ENCODE peak calls at places on chromosomes 16 and 17, in six cellular contexts. One of them, this sample, is unnamed. For H3K4me1, the result is how much of the 10 kb centered on the place peaks cover.

GRCh38 chr17:28416703-28417311 is 10.8 kb upstream of the SLC46A1 start:
- DNase-seq in cardiac muscle cell: peak
- DNase-seq in adipocyte: peak
- DNase-seq in mesendoderm: peak
- DNase-seq in CD8-positive, alpha-beta memory T cell: no peak
- DNase-seq in GM23338: peak
- DNase-seq in this sample: peak

GRCh38 chr16:52446076-52446475 is 100.9 kb downstream of the TOX3 start:
- DNase-seq in CD8-positive, alpha-beta memory T cell: no peak
- DNase-seq in mesendoderm: peak
- DNase-seq in GM23338: no peak
- DNase-seq in adipocyte: no peak
- DNase-seq in cardiac muscle cell: peak
- DNase-seq in this sample: peak

GRCh38 chr17:2436516-2436915 is 35.7 kb upstream of the MNT start:
- DNase-seq in GM23338: peak
- DNase-seq in mesendoderm: no peak
- DNase-seq in adipocyte: no peak
- DNase-seq in cardiac muscle cell: no peak
- DNase-seq in CD8-positive, alpha-beta memory T cell: no peak
- DNase-seq in this sample: no peak

GRCh38 chr17:76659928-76660614 is 16.5 kb upstream of the ST6GALNAC1 start:
- DNase-seq in cardiac muscle cell: peak
- DNase-seq in mesendoderm: no peak
- DNase-seq in GM23338: no peak
- DNase-seq in CD8-positive, alpha-beta memory T cell: no peak
- DNase-seq in adipocyte: peak
- DNase-seq in this sample: no peak

GRCh38 chr16:10937068-10937859 is 5.0 kb downstream of the DEXI start:
- DNase-seq in adipocyte: no peak
- DNase-seq in cardiac muscle cell: no peak
- DNase-seq in GM23338: no peak
- DNase-seq in CD8-positive, alpha-beta memory T cell: no peak
- DNase-seq in mesendoderm: no peak
- DNase-seq in this sample: no peak

GRCh38 chr17:33895491-33895890 is 359.6 kb upstream of the CCL2 start:
- DNase-seq in mesendoderm: no peak
- DNase-seq in cardiac muscle cell: no peak
- DNase-seq in GM23338: no peak
- DNase-seq in CD8-positive, alpha-beta memory T cell: no peak
- DNase-seq in adipocyte: no peak
- DNase-seq in this sample: no peak

GRCh38 chr17:77886387-77886728 is 72.1 kb upstream of the TNRC6C start:
- DNase-seq in GM23338: no peak
- DNase-seq in cardiac muscle cell: no peak
- DNase-seq in CD8-positive, alpha-beta memory T cell: no peak
- DNase-seq in adipocyte: no peak
- DNase-seq in mesendoderm: no peak
- DNase-seq in this sample: no peak

GRCh38 chr17:73304971-73305786 is 6.6 kb downstream of the CDC42EP4 start:
- DNase-seq in mesendoderm: peak
- DNase-seq in adipocyte: peak
- DNase-seq in CD8-positive, alpha-beta memory T cell: no peak
- DNase-seq in GM23338: peak
- DNase-seq in cardiac muscle cell: peak
- DNase-seq in this sample: peak

GRCh38 chr16:27314161-27314723 is 468 bp downstream of the IL4R start:
- DNase-seq in adipocyte: peak
- DNase-seq in mesendoderm: peak
- DNase-seq in GM23338: peak
- DNase-seq in cardiac muscle cell: peak
- DNase-seq in CD8-positive, alpha-beta memory T cell: no peak
- DNase-seq in this sample: peak

GRCh38 chr16:76483510-76483909 is 206.3 kb downstream of the CNTNAP4 start:
- DNase-seq in adipocyte: no peak
- DNase-seq in CD8-positive, alpha-beta memory T cell: no peak
- DNase-seq in GM23338: no peak
- DNase-seq in cardiac muscle cell: no peak
- DNase-seq in mesendoderm: no peak
- DNase-seq in this sample: no peak

GRCh38 chr17:57166803-57167202 is 81.8 kb downstream of the AKAP1 start:
- DNase-seq in mesendoderm: peak
- DNase-seq in adipocyte: no peak
- DNase-seq in CD8-positive, alpha-beta memory T cell: no peak
- DNase-seq in cardiac muscle cell: no peak
- DNase-seq in GM23338: peak
- DNase-seq in this sample: no peak

GRCh38 chr17:28717578-28718316 is at the start of gene RAB34:
- DNase-seq in cardiac muscle cell: peak
- DNase-seq in GM23338: peak
- DNase-seq in mesendoderm: peak
- DNase-seq in CD8-positive, alpha-beta memory T cell: no peak
- DNase-seq in adipocyte: peak
- DNase-seq in this sample: peak

GRCh38 chr17:42596386-42596785 is 12.8 kb downstream of the RETREG3 start:
- DNase-seq in cardiac muscle cell: no peak
- DNase-seq in mesendoderm: no peak
- DNase-seq in GM23338: no peak
- DNase-seq in CD8-positive, alpha-beta memory T cell: no peak
- DNase-seq in adipocyte: no peak
- DNase-seq in this sample: no peak

GRCh38 chr17:42603318-42603717 is 5.9 kb downstream of the RETREG3 start:
- DNase-seq in GM23338: no peak
- DNase-seq in cardiac muscle cell: no peak
- DNase-seq in CD8-positive, alpha-beta memory T cell: no peak
- DNase-seq in mesendoderm: no peak
- DNase-seq in adipocyte: no peak
- DNase-seq in this sample: no peak

DNA sequence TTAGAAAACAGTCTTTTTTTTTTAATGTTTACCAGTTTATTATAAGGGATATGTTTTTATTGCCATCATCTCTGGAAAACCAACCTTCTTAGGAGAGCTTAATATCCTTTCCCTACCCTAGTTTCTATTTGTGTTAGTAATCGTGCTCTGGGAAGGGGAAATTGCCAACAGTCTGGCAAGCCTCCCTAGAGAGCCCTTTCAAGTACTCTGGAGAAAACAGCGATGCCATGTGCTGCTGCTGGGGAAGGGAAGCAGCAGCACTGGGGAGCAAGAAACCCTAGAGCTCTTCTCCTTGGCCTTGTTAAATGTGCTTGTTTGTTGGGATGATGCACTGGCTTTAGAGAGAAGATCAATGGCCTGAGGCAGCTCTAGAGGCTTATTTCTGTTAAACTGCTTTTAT is 10.3 kb downstream of the RETREG3 start:
- DNase-seq in GM23338: no peak
- DNase-seq in CD8-positive, alpha-beta memory T cell: no peak
- DNase-seq in cardiac muscle cell: no peak
- DNase-seq in adipocyte: no peak
- DNase-seq in mesendoderm: no peak
- DNase-seq in this sample: no peak
- H3K4me3 ChIP-seq in GM23338: no peak
- H3K4me3 ChIP-seq in CD8-positive, alpha-beta memory T cell: no peak
- H3K4me3 ChIP-seq in cardiac muscle cell: no peak
- H3K4me3 ChIP-seq in adipocyte: no peak
- H3K4me3 ChIP-seq in mesendoderm: no peak
- H3K4me3 ChIP-seq in this sample: no peak

GRCh38 chr17:17084941-17085340 is 42.7 kb downstream of the MPRIP start:
- DNase-seq in CD8-positive, alpha-beta memory T cell: no peak
- DNase-seq in mesendoderm: no peak
- DNase-seq in cardiac muscle cell: no peak
- DNase-seq in GM23338: no peak
- DNase-seq in adipocyte: no peak
- DNase-seq in this sample: no peak
- H3K4me1 ChIP-seq in CD8-positive, alpha-beta memory T cell: under half
- H3K4me1 ChIP-seq in mesendoderm: under half
- H3K4me1 ChIP-seq in cardiac muscle cell: under half
- H3K4me1 ChIP-seq in GM23338: under half
- H3K4me1 ChIP-seq in adipocyte: under half
- H3K4me1 ChIP-seq in this sample: under half

DNA sequence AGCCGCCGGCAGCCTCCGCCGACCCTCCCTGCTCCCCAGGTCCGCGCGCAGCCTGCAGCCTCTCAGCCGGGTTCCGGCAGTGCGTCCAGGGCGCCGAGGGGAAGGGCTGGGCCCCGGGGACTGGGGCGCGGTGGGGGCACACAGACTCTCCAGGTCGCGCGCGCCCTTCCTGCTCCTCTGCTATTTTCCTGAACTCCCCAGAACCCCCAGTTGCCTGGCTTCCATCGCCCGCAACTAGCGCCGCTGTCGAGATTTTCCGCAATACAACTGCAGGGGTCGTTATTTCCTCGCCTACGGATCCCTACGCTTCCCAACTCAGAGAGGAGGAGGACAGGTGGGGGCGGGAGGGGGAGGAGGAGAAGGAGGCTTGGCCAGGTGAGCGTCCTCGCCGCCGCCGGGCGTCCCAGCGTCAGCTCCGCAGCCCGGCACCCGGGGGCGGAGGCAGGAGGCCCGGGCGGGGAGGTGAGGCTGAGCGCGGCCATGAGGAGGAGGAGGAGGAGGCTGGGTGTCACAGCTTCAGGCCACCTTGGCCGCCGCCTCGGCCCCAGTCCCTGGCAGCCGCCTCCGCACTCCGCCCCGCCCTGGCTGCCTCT is at the start of gene CA10:
- DNase-seq in adipocyte: no peak
- DNase-seq in cardiac muscle cell: no peak
- DNase-seq in CD8-positive, alpha-beta memory T cell: no peak
- DNase-seq in mesendoderm: peak
- DNase-seq in GM23338: peak
- DNase-seq in this sample: no peak
- H3K4me3 ChIP-seq in adipocyte: no peak
- H3K4me3 ChIP-seq in cardiac muscle cell: peak
- H3K4me3 ChIP-seq in CD8-positive, alpha-beta memory T cell: no peak
- H3K4me3 ChIP-seq in mesendoderm: peak
- H3K4me3 ChIP-seq in GM23338: peak
- H3K4me3 ChIP-seq in this sample: no peak

GRCh38 chr16:2969545-2970521 is 685 bp downstream of the PAQR4 start:
- DNase-seq in mesendoderm: peak
- DNase-seq in adipocyte: peak
- DNase-seq in CD8-positive, alpha-beta memory T cell: peak
- DNase-seq in GM23338: peak
- DNase-seq in cardiac muscle cell: peak
- DNase-seq in this sample: peak
- H3K4me1 ChIP-seq in mesendoderm: under half
- H3K4me1 ChIP-seq in adipocyte: under half
- H3K4me1 ChIP-seq in CD8-positive, alpha-beta memory T cell: under half
- H3K4me1 ChIP-seq in GM23338: under half
- H3K4me1 ChIP-seq in cardiac muscle cell: under half
- H3K4me1 ChIP-seq in this sample: under half

DNA sequence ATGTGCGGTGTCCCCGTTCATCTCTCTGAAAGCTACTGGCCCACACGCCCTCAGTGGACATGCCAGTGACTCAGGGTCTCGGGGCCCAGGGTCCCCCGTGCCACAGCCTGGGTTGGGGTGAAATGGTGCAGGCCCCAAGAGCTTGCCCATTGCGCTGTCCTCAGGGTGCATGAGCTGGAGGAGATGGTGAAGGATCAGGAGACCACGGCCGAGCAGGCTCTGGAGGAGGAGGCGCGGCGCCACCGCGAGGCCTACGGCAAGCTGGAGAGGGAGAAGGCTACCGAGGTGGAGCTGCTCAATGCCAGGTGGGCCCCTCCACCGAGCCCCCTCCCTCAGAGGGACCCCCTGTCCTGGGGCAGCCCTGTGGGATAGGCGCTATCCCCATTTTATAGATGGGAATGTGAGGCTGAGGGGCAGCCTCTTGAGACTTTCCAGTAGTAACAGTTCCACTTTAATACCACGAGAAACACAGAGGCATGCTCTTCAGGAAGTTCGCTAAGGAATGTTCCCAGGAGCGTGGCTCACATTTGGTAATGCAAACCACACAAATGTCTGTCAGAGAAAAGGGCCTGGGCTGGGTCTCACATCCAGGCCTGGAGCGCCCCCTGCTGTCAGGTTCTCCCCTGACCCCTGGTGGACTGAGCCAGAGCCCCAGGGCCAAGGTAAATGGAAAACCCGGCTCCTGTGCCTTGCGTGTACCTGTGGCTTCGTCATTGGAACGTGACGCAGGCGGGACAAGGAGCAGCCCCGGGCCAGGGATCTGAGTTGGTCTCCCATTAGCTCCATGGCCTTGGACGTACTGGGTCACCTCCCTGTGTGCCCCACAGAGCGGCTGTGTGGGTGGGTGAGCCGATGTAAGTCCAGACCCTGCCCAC is 133.7 kb downstream of the RAB11FIP4 start:
- DNase-seq in cardiac muscle cell: peak
- DNase-seq in CD8-positive, alpha-beta memory T cell: peak
- DNase-seq in GM23338: peak
- DNase-seq in adipocyte: peak
- DNase-seq in mesendoderm: peak
- DNase-seq in this sample: peak
- H3K4me3 ChIP-seq in cardiac muscle cell: no peak
- H3K4me3 ChIP-seq in CD8-positive, alpha-beta memory T cell: no peak
- H3K4me3 ChIP-seq in GM23338: no peak
- H3K4me3 ChIP-seq in adipocyte: no peak
- H3K4me3 ChIP-seq in mesendoderm: no peak
- H3K4me3 ChIP-seq in this sample: no peak

GRCh38 chr16:12507366-12507765 is 296.3 kb downstream of the CPPED1 start:
- DNase-seq in cardiac muscle cell: no peak
- DNase-seq in adipocyte: peak
- DNase-seq in GM23338: no peak
- DNase-seq in mesendoderm: no peak
- DNase-seq in CD8-positive, alpha-beta memory T cell: no peak
- DNase-seq in this sample: no peak
- H3K4me1 ChIP-seq in cardiac muscle cell: under half
- H3K4me1 ChIP-seq in adipocyte: under half
- H3K4me1 ChIP-seq in GM23338: under half
- H3K4me1 ChIP-seq in mesendoderm: under half
- H3K4me1 ChIP-seq in CD8-positive, alpha-beta memory T cell: under half
- H3K4me1 ChIP-seq in this sample: under half

GRCh38 chr17:45428954-45429337 is 3.7 kb downstream of the ARHGAP27 start:
- DNase-seq in adipocyte: no peak
- DNase-seq in cardiac muscle cell: no peak
- DNase-seq in GM23338: peak
- DNase-seq in CD8-positive, alpha-beta memory T cell: no peak
- DNase-seq in mesendoderm: no peak
- DNase-seq in this sample: no peak
- H3K4me3 ChIP-seq in adipocyte: no peak
- H3K4me3 ChIP-seq in cardiac muscle cell: peak
- H3K4me3 ChIP-seq in GM23338: peak
- H3K4me3 ChIP-seq in CD8-positive, alpha-beta memory T cell: no peak
- H3K4me3 ChIP-seq in mesendoderm: no peak
- H3K4me3 ChIP-seq in this sample: peak

GRCh38 chr17:46180895-46181279 is 12.3 kb downstream of the KANSL1 start:
- DNase-seq in mesendoderm: no peak
- DNase-seq in adipocyte: peak
- DNase-seq in GM23338: no peak
- DNase-seq in cardiac muscle cell: no peak
- DNase-seq in CD8-positive, alpha-beta memory T cell: no peak
- DNase-seq in this sample: no peak
- H3K4me1 ChIP-seq in mesendoderm: under half
- H3K4me1 ChIP-seq in adipocyte: under half
- H3K4me1 ChIP-seq in GM23338: half or more
- H3K4me1 ChIP-seq in cardiac muscle cell: under half
- H3K4me1 ChIP-seq in CD8-positive, alpha-beta memory T cell: half or more
- H3K4me1 ChIP-seq in this sample: under half